ENCODE peak calls at places on chromosome 6, in six cellular contexts. U is spleen; G is cardiac muscle cell; P is RPMI7951; W is hypothalamus; A is stimulated activated CD8-positive, alpha-beta memory T cell treated with anti-CD3 and anti-CD28 coated beads, Interleukin-12 subunit alpha, Interleukin-12 subunit beta, amount 100 ng/mL, for 4 hours. Y is an unnamed sample.

GRCh38 chr6:113994934-113995342 is 24.0 kb upstream of the HDAC2 start:
- DNase-seq in W (peak), P (peak), U (no peak), A (no peak), G (peak), Y (peak)

GRCh38 chr6:145699462-145699861 is 35.9 kb downstream of the EPM2A start:
- DNase-seq in W (no peak), P (peak), U (no peak), G (no peak), A (no peak), Y (no peak)

GRCh38 chr6:135181333-135182119 is 418 bp downstream of the MYB start:
- DNase-seq in P (no peak), G (no peak), W (no peak), U (peak), A (no peak), Y (no peak)

GRCh38 chr6:16510245-16510644 is 251.0 kb downstream of the ATXN1 start:
- DNase-seq in G (no peak), W (no peak), U (no peak), P (no peak), A (no peak), Y (no peak)

GRCh38 chr6:80974579-80974978 is 777.9 kb downstream of the TENT5A start:
- DNase-seq in A (no peak), W (no peak), G (no peak), P (no peak), U (no peak), Y (no peak)

GRCh38 chr6:34572585-34572984 is 16.5 kb upstream of the SPDEF start:
- DNase-seq in W (no peak), G (no peak), P (no peak), A (no peak), U (no peak), Y (no peak)

GRCh38 chr6:30721198-30722024 is 1.3 kb downstream of the TUBB start:
- DNase-seq in U (peak), G (peak), P (peak), W (peak), A (peak), Y (peak)

GRCh38 chr6:137903933-137904821 is 37.1 kb downstream of the TNFAIP3 start:
- DNase-seq in U (no peak), G (no peak), A (no peak), W (no peak), P (peak), Y (no peak)

GRCh38 chr6:56868687-56869086 is 86.2 kb upstream of the BEND6 start:
- DNase-seq in G (no peak), U (no peak), W (no peak), A (no peak), P (peak), Y (no peak)

GRCh38 chr6:126803769-126804168 is 314.7 kb upstream of the RSPO3 start:
- DNase-seq in G (no peak), P (no peak), U (no peak), A (no peak), W (no peak), Y (no peak)

GRCh38 chr6:27096834-27097511 is 150.5 kb upstream of the PRSS16 start:
- DNase-seq in G (peak), A (no peak), W (no peak), U (no peak), P (peak), Y (no peak)

GRCh38 chr6:26158581-26159416 is 71.6 kb downstream of the HFE start:
- DNase-seq in G (peak), U (peak), P (peak), A (peak), W (peak), Y (peak)

GRCh38 chr6:12937971-12938370 is 221.4 kb downstream of the PHACTR1 start:
- DNase-seq in W (no peak), G (no peak), P (no peak), A (no peak), U (no peak), Y (no peak)

GRCh38 chr6:159307246-159307790 is 138.1 kb downstream of the FNDC1 start:
- DNase-seq in A (no peak), W (no peak), G (no peak), P (no peak), U (no peak), Y (no peak)

GRCh38 chr6:44431118-44431725 is 43.7 kb downstream of the CDC5L start:
- DNase-seq in G (peak), W (peak), U (no peak), A (no peak), P (peak), Y (peak)

GRCh38 chr6:140208286-140208685 is 833.8 kb upstream of the CITED2 start:
- DNase-seq in G (peak), A (no peak), W (no peak), U (no peak), P (peak), Y (no peak)

GRCh38 chr6:151448623-151449022 is 3.3 kb downstream of the RMND1 start:
- DNase-seq in G (no peak), U (no peak), P (peak), W (no peak), A (no peak), Y (no peak)

GRCh38 chr6:27871919-27872633 is 40.1 kb downstream of the OR2B2 start:
- DNase-seq in P (peak), A (peak), W (no peak), G (peak), U (peak), Y (no peak)

GRCh38 chr6:147855823-147856222 is 347.3 kb downstream of the SAMD5 start:
- DNase-seq in U (no peak), G (no peak), P (no peak), A (no peak), W (no peak), Y (no peak)

Y was measured in substantia nigra.